ENCODE peak calls at places on chromosomes 3 and 15, in nine cellular contexts. Z is WERI-Rb-1, S is PC-9, Y is tibial artery, A is fibroblast of lung, V is fibroblast of the aortic adventitia, E is lower lobe of right lung, I is stomach, P is foreskin fibroblast. F is an unnamed sample.

GRCh38 chr3:86998551-86998950 is 7.6 kb upstream of the VGLL3 start:
- DNase-seq in I (no peak), V (no peak), E (no peak), Z (no peak), A (no peak), P (no peak), S (no peak), Y (no peak), F (no peak)

GRCh38 chr3:190718691-190719090 is 143.8 kb downstream of the GMNC start:
- DNase-seq in I (no peak), Y (no peak), V (peak; percentile 83), P (peak; percentile 20), E (no peak), A (peak; percentile 87), S (no peak), Z (no peak), F (peak; percentile 74)

GRCh38 chr3:13012228-13012691 is 61.0 kb downstream of the IQSEC1 start:
- DNase-seq in Z (no peak), P (peak; percentile 21), E (peak; percentile 90), Y (peak; percentile 87), I (peak; percentile 70), S (no peak), A (no peak), V (no peak), F (no peak)

GRCh38 chr15:73633991-73634495 is 854 bp upstream of the NPTN start:
- DNase-seq in V (peak; percentile 92), P (peak; percentile 89), Y (no peak), E (no peak), I (no peak), Z (no peak), A (peak; percentile 94), S (peak; percentile 70), F (peak; percentile 81)

GRCh38 chr15:50879016-50879415 is 29.5 kb upstream of the AP4E1 start:
- DNase-seq in Y (no peak), I (no peak), E (no peak), Z (no peak), A (no peak), P (no peak), S (no peak), V (no peak), F (no peak)

GRCh38 chr3:1609416-1609815 is 489.2 kb upstream of the CNTN4 start:
- DNase-seq in P (no peak), Y (no peak), Z (no peak), A (no peak), V (no peak), E (no peak), I (no peak), S (no peak), F (no peak)

GRCh38 chr15:66845266-66845785 is 143.3 kb downstream of the SMAD6 start:
- DNase-seq in A (no peak), S (no peak), V (no peak), E (peak; percentile 22), Y (no peak), Z (no peak), P (no peak), I (no peak), F (no peak)

GRCh38 chr3:18988619-18989229 is 159.6 kb upstream of the KCNH8 start:
- DNase-seq in V (peak; percentile 2), A (peak; percentile 1), I (no peak), S (no peak), Z (no peak), Y (no peak), P (no peak), E (no peak), F (no peak)

GRCh38 chr15:34243226-34243625 is 18.4 kb downstream of the EMC4 start:
- DNase-seq in Y (no peak), Z (no peak), E (no peak), S (no peak), I (no peak), A (peak; percentile 39), P (no peak), V (no peak), F (no peak)

GRCh38 chr3:54870423-54870822 is 57.4 kb downstream of the LRTM1 start:
- DNase-seq in Z (peak; percentile 51), P (peak; percentile 96), A (peak; percentile 98), E (no peak), Y (no peak), I (no peak), S (peak; percentile 48), V (peak; percentile 95), F (peak; percentile 96)

GRCh38 chr3:72816843-72817485 is 31.3 kb downstream of the SHQ1 start:
- DNase-seq in Z (no peak), P (no peak), A (no peak), S (no peak), I (no peak), Y (no peak), E (no peak), V (no peak), F (no peak)

GRCh38 chr3:152403632-152404066 is 134.9 kb downstream of the MBNL1 start:
- DNase-seq in Y (peak; percentile 90), V (no peak), P (no peak), S (no peak), Z (no peak), E (peak; percentile 63), I (peak; percentile 27), A (peak; percentile 45), F (no peak)

GRCh38 chr3:131072099-131072559 is 45.5 kb downstream of the NEK11 start:
- DNase-seq in V (peak; percentile 55), I (no peak), Y (no peak), A (peak; percentile 25), E (no peak), S (no peak), P (peak; percentile 42), Z (no peak), F (no peak)

GRCh38 chr15:39622660-39623549 is 42.0 kb downstream of the THBS1 start:
- DNase-seq in A (no peak), V (no peak), P (no peak), Y (no peak), Z (no peak), I (no peak), E (no peak), S (no peak), F (no peak)

GRCh38 chr15:25860885-25861866 is 2.0 kb downstream of the ATP10A start:
- DNase-seq in E (no peak), Z (no peak), I (no peak), A (no peak), S (no peak), P (no peak), Y (no peak), V (peak; percentile 58), F (no peak)

GRCh38 chr3:104951426-104951825 is 415.3 kb upstream of the ALCAM start:
- DNase-seq in Y (no peak), Z (no peak), P (peak; percentile 28), E (no peak), V (no peak), S (no peak), I (no peak), A (peak; percentile 40), F (no peak)

GRCh38 chr15:55869660-55870059 is 123.8 kb downstream of the NEDD4 start:
- DNase-seq in Y (no peak), P (no peak), Z (no peak), E (no peak), S (no peak), V (no peak), I (no peak), A (no peak), F (no peak)

GRCh38 chr15:55863911-55864310 is 121.0 kb upstream of the PRTG start:
- DNase-seq in S (no peak), V (no peak), A (no peak), E (no peak), Z (no peak), Y (no peak), P (no peak), I (no peak), F (no peak)

GRCh38 chr15:55873024-55873745 is 120.2 kb downstream of the NEDD4 start:
- DNase-seq in E (no peak), Z (no peak), S (no peak), I (no peak), A (peak; percentile 39), V (peak; percentile 68), Y (no peak), P (no peak), F (no peak)

GRCh38 chr15:55872471-55872870 is 120.9 kb downstream of the NEDD4 start:
- DNase-seq in Y (no peak), V (no peak), Z (no peak), A (no peak), S (no peak), E (no peak), P (no peak), I (no peak), F (no peak)

DNA sequence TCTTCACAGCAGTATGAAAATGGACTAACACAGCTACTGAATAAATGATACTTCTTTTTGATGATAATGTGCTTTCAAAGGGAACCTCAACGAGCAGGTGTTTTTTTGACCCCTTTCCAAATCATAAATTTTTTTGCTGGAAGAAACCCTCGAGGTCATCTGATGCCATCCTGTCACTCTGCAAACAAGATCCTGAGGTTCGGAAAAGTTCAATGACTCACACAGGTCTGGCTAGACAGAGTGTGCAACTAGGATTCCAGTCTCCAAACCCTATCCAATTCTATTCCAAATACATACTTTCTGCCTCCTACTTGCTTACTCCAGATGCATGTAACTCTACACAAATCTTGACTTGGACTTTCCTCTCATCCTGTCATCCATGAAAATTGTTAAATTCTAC is 124.7 kb downstream of the NEDD4 start:
- DNase-seq in S (no peak), Z (no peak), Y (no peak), E (no peak), V (no peak), I (no peak), A (peak; percentile 53), P (no peak), F (no peak)
- H3K4me3 ChIP-seq in S (no peak overlapping the region), Z (no peak overlapping the region), Y (no peak overlapping the region), E (no peak overlapping the region), V (no peak overlapping the region), I (no peak overlapping the region), A (no peak overlapping the region), P (no peak overlapping the region), F (no peak overlapping the region)

GRCh38 chr15:82536409-82537350 is 3.6 kb downstream of the RPS17 start:
- DNase-seq in Z (no peak), Y (no peak), S (no peak), V (no peak), A (no peak), E (no peak), P (no peak), I (no peak), F (no peak)
- H3K4me3 ChIP-seq in Z (no peak overlapping the region), Y (no peak overlapping the region), S (no peak overlapping the region), V (no peak overlapping the region), A (no peak overlapping the region), E (no peak overlapping the region), P (no peak overlapping the region), I (no peak overlapping the region), F (no peak overlapping the region)

GRCh38 chr15:68874788-68875187 is 54.1 kb upstream of the ANP32A start:
- DNase-seq in Z (no peak), Y (no peak), P (no peak), I (no peak), V (no peak), S (no peak), A (no peak), E (no peak), F (no peak)
- H3K4me3 ChIP-seq in Z (peak overlapping the region; percentile 71), Y (no peak overlapping the region), P (no peak overlapping the region), I (no peak overlapping the region), V (no peak overlapping the region), S (no peak overlapping the region), A (no peak overlapping the region), E (no peak overlapping the region), F (no peak overlapping the region)

DNA sequence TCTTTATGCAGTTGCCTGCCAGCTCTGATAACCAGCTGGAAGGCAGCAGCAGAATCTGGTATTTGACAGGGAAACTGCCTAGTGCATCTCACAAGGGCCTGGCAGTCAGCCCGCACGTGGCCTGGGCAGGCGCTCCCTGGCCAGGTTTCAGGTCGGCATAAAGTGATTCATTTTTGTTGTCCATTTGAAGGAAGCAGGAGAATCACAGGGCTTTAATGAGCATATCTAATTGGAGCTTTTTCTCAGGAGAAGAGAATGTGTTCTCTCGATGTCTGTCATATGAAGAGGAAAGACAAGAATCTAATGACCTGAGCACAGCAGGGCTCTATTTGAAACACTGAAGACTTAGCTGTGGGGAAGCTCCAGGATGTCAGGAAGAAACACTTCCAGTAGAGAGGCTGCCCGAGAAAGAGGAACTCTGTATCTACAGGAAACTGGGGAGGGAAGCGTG is 98.8 kb upstream of the MB21D2 start:
- DNase-seq in I (peak; percentile 46), E (no peak), Y (no peak), S (no peak), Z (no peak), P (peak; percentile 14), V (peak; percentile 28), A (peak; percentile 46), F (no peak)
- H3K4me3 ChIP-seq in I (no peak overlapping the region), E (no peak overlapping the region), Y (no peak overlapping the region), S (no peak overlapping the region), Z (no peak overlapping the region), P (no peak overlapping the region), V (no peak overlapping the region), A (no peak overlapping the region), F (no peak overlapping the region)

F was measured in AG04449.